ENCODE peak calls at places on chromosomes 2 and 18, in five cellular contexts. U is progenitor cell of endocrine pancreas; M is fibroblast of villous mesenchyme; P is CD4-positive, alpha-beta T cell; F is HL-60. I is an unnamed sample.

GRCh38 chr2:233129351-233129978 is 69.3 kb downstream of the INPP5D start:
- DNase-seq in U (no peak), M (no peak), P (no peak), F (no peak), I (no peak)

GRCh38 chr2:200411831-200412230 is 98.0 kb downstream of the KCTD18 start:
- DNase-seq in U (no peak), M (peak; percentile 66), P (no peak), F (no peak), I (no peak)

GRCh38 chr2:30410217-30410616 is 36.8 kb upstream of the LCLAT1 start:
- DNase-seq in U (no peak), M (peak; percentile 36), P (no peak), F (no peak), I (no peak)

GRCh38 chr18:9642799-9643445 is 28.6 kb upstream of the PPP4R1 start:
- DNase-seq in U (no peak), M (peak; percentile 30), P (no peak), F (no peak), I (no peak)

GRCh38 chr18:65175681-65176080 is 575.1 kb upstream of the CDH7 start:
- DNase-seq in U (no peak), M (no peak), P (no peak), F (no peak), I (no peak)

GRCh38 chr2:121228521-121228920 is 56.5 kb downstream of the TFCP2L1 start:
- DNase-seq in U (no peak), M (no peak), P (no peak), F (no peak), I (no peak)

GRCh38 chr2:227921648-227922047 is 50.2 kb downstream of the DAW1 start:
- DNase-seq in U (no peak), M (no peak), P (no peak), F (no peak), I (no peak)

GRCh38 chr2:98468621-98469236 is 24.1 kb downstream of the INPP4A start:
- DNase-seq in U (no peak), M (no peak), P (peak; percentile 27), F (no peak), I (no peak)

GRCh38 chr2:53508667-53509066 is 258.9 kb upstream of the CHAC2 start:
- DNase-seq in U (no peak), M (no peak), P (no peak), F (peak; percentile 1), I (no peak)

GRCh38 chr18:44320619-44321460 is 359.8 kb upstream of the SETBP1 start:
- DNase-seq in U (no peak), M (no peak), P (no peak), F (no peak), I (no peak)

GRCh38 chr2:175135177-175135576 is 32.8 kb downstream of the ATF2 start:
- DNase-seq in U (no peak), M (no peak), P (no peak), F (no peak), I (no peak)

GRCh38 chr2:42881732-42882131 is 89.3 kb upstream of the HAAO start:
- DNase-seq in U (no peak), M (no peak), P (no peak), F (no peak), I (no peak)

GRCh38 chr2:154247503-154247902 is 375.8 kb downstream of the GALNT13 start:
- DNase-seq in U (no peak), M (no peak), P (no peak), F (no peak), I (no peak)

GRCh38 chr2:207498427-207498826 is 31.3 kb upstream of the CREB1 start:
- DNase-seq in U (no peak), M (no peak), P (no peak), F (no peak), I (no peak)

GRCh38 chr2:150526006-150526405 is 38.5 kb upstream of the RND3 start:
- DNase-seq in U (no peak), M (no peak), P (no peak), F (no peak), I (no peak)

GRCh38 chr2:238382381-238382781 is 44.3 kb upstream of the ASB1 start:
- DNase-seq in U (no peak), M (peak; percentile 30), P (no peak), F (peak; percentile 88), I (no peak)

GRCh38 chr2:68368657-68369339 is 3.7 kb downstream of the PLEK start:
- DNase-seq in U (no peak), M (peak; percentile 51), P (no peak), F (no peak), I (no peak)

GRCh38 chr2:169999041-169999440 is 171.8 kb downstream of the UBR3 start:
- DNase-seq in U (no peak), M (peak; percentile 25), P (no peak), F (no peak), I (no peak)

GRCh38 chr18:76589309-76589708 is 94.3 kb upstream of the ZNF516 start:
- DNase-seq in U (no peak), M (no peak), P (no peak), F (no peak), I (no peak)

GRCh38 chr2:53884883-53885282 is 25.1 kb upstream of the GPR75 start:
- DNase-seq in U (no peak), M (no peak), P (no peak), F (no peak), I (no peak)

GRCh38 chr2:173568054-173568453 is 213.4 kb downstream of the CDCA7 start:
- DNase-seq in U (no peak), M (peak; percentile 24), P (no peak), F (peak; percentile 4), I (no peak)

GRCh38 chr2:128808462-128809255 is 490.0 kb upstream of the HS6ST1 start:
- DNase-seq in U (no peak), M (peak; percentile 1), P (no peak), F (no peak), I (no peak)

GRCh38 chr2:101518470-101519172 is 43.7 kb upstream of the RFX8 start:
- DNase-seq in U (no peak), M (peak; percentile 69), P (no peak), F (no peak), I (no peak)

GRCh38 chr2:102778260-102778659 is 16.4 kb downstream of the TMEM182 start:
- DNase-seq in U (no peak), M (no peak), P (no peak), F (no peak), I (no peak)

GRCh38 chr18:7038330-7038846 is 79.2 kb downstream of the LAMA1 start:
- DNase-seq in U (peak; percentile 50), M (peak; percentile 98), P (no peak), F (no peak), I (no peak)

GRCh38 chr2:79596403-79596802 is 83.6 kb downstream of the CTNNA2 start:
- DNase-seq in U (no peak), M (no peak), P (no peak), F (no peak), I (no peak)

GRCh38 chr2:70248810-70249438 is 496 bp upstream of the TIA1 start:
- DNase-seq in U (peak; percentile 90), M (peak; percentile 87), P (peak; percentile 85), F (no peak), I (no peak)

GRCh38 chr2:139469985-139470384 is 689.8 kb upstream of the NXPH2 start:
- DNase-seq in U (no peak), M (no peak), P (no peak), F (no peak), I (no peak)

GRCh38 chr2:48912110-48912509 is 156.6 kb upstream of the LHCGR start:
- DNase-seq in U (no peak), M (no peak), P (no peak), F (no peak), I (no peak)

GRCh38 chr18:48002933-48003365 is 72.5 kb upstream of the SMAD2 start:
- DNase-seq in U (no peak), M (peak; percentile 23), P (no peak), F (no peak), I (no peak)

GRCh38 chr2:223700221-223700620 is 98.1 kb upstream of the SCG2 start:
- DNase-seq in U (no peak), M (no peak), P (no peak), F (no peak), I (no peak)

GRCh38 chr2:223697316-223697875 is 95.2 kb upstream of the SCG2 start:
- DNase-seq in U (no peak), M (peak; percentile 6), P (no peak), F (no peak), I (no peak)

GRCh38 chr2:223701761-223702160 is 99.6 kb upstream of the SCG2 start:
- DNase-seq in U (no peak), M (no peak), P (no peak), F (no peak), I (no peak)

GRCh38 chr2:223696719-223697118 is 94.6 kb upstream of the SCG2 start:
- DNase-seq in U (no peak), M (no peak), P (no peak), F (no peak), I (no peak)

DNA sequence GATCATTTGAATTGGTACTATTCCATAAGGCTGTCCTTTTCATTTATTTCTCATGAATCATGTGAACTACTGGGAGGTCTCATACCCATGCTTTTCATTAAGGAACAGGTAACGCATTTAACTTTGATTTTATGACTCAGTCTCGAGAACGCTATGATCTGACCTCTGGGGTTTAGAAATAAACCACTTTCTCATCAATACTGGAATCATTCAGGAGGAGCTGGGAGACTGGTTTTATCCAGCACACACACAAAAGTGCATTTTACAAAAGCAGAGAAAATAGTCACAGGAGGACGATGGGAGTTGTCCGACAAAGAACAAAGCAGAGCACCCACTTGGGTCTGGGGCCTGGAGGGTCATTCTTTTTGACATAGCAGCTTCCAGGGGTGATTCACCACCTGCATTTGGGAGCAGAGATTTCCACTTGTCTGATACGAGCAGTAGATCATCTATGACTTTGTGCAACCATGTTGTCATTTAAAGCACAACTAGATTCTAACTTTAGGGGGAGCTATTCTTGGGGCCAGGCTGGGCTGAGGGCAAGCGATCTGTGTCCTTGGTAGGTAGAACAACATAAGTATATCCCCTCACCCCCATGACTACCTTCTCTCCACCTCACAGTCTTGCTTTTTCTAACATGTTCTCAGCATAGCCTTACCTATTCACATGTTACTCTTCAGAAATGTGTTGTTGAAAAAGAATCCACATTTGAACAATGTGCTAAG is 95.9 kb upstream of the SCG2 start:
- DNase-seq in U (no peak), M (no peak), P (no peak), F (no peak), I (no peak)
- TF ChIP-seq CTCF in U (no peak), M (no peak), P (no peak), F (no peak), I (no peak)

GRCh38 chr2:118554616-118555015 is 292.8 kb downstream of the EN1 start:
- DNase-seq in U (no peak), M (no peak), P (no peak), F (no peak), I (no peak)
- TF ChIP-seq CTCF in U (peak; percentile 37), M (no peak), P (no peak), F (no peak), I (no peak)

GRCh38 chr2:225612636-225613035 is 213.1 kb downstream of the NYAP2 start:
- DNase-seq in U (no peak), M (no peak), P (no peak), F (no peak), I (no peak)
- TF ChIP-seq CTCF in U (no peak), M (no peak), P (no peak), F (no peak), I (no peak)

DNA sequence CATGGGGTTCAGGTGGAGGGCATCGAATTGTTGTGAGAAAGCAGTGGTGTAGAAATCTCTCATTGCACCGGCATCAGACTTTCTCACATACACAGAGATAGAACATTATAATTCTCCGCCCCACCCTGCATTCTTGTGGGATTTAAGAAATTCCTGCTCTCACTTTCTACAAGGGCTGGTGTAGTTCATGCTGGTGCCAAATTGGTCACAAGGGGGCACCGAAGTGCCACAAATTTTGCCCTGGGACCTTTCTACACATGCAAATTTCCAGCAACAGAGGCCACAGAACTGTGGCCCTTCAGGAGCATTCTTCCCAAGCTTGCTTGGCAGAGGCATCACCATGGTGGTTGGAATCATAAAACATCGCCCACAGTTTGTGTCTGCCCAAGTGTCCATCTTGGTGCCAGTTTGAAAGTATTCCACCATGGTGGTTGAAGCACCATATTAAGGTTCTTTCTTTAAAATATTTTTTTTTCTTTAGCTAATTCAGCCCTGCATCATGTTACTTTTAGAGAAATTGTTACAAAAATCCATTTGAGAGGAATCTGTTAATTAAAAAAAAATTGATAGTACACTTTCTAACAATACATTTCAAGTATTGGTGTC is 521.2 kb upstream of the FANCL start:
- DNase-seq in U (peak; percentile 48), M (peak; percentile 53), P (no peak), F (no peak), I (peak; percentile 12)
- TF ChIP-seq CTCF in U (peak; percentile 79), M (peak; percentile 61), P (no peak), F (peak; percentile 57), I (peak; percentile 68)